ENCODE peak calls at places on chromosomes 2 and 18, in six cellular contexts. One of them, this sample, is unnamed.

GRCh38 chr2:151650456-151650855 is 83.8 kb downstream of the NEB start:
- DNase-seq in A549: no peak
- DNase-seq in NCI-H460: no peak
- DNase-seq in NCI-H2029 treated with DMSO at 0.1 percent for 48 hours: no peak
- DNase-seq in GM13976: no peak
- DNase-seq in GM23248: no peak
- DNase-seq in this sample: no peak

GRCh38 chr2:135688002-135688401 is 53.7 kb upstream of the UBXN4 start:
- DNase-seq in A549: no peak
- DNase-seq in NCI-H460: no peak
- DNase-seq in NCI-H2029 treated with DMSO at 0.1 percent for 48 hours: no peak
- DNase-seq in GM13976: no peak
- DNase-seq in GM23248: no peak
- DNase-seq in this sample: no peak

GRCh38 chr2:149271575-149271974 is 58.8 kb upstream of the LYPD6 start:
- DNase-seq in A549: no peak
- DNase-seq in NCI-H460: no peak
- DNase-seq in NCI-H2029 treated with DMSO at 0.1 percent for 48 hours: no peak
- DNase-seq in GM13976: peak
- DNase-seq in GM23248: no peak
- DNase-seq in this sample: no peak

GRCh38 chr2:31270871-31271270 is 36.9 kb downstream of the EHD3 start:
- DNase-seq in A549: no peak
- DNase-seq in NCI-H460: no peak
- DNase-seq in NCI-H2029 treated with DMSO at 0.1 percent for 48 hours: no peak
- DNase-seq in GM13976: no peak
- DNase-seq in GM23248: no peak
- DNase-seq in this sample: no peak

GRCh38 chr2:1509271-1509995 is 96.2 kb downstream of the TPO start:
- DNase-seq in A549: no peak
- DNase-seq in NCI-H460: no peak
- DNase-seq in NCI-H2029 treated with DMSO at 0.1 percent for 48 hours: no peak
- DNase-seq in GM13976: no peak
- DNase-seq in GM23248: no peak
- DNase-seq in this sample: no peak

GRCh38 chr2:205758051-205758450 is 75.8 kb downstream of the NRP2 start:
- DNase-seq in A549: no peak
- DNase-seq in NCI-H460: no peak
- DNase-seq in NCI-H2029 treated with DMSO at 0.1 percent for 48 hours: no peak
- DNase-seq in GM13976: no peak
- DNase-seq in GM23248: peak
- DNase-seq in this sample: no peak

GRCh38 chr2:30448308-30448707 is 1.3 kb downstream of the LCLAT1 start:
- DNase-seq in A549: no peak
- DNase-seq in NCI-H460: no peak
- DNase-seq in NCI-H2029 treated with DMSO at 0.1 percent for 48 hours: no peak
- DNase-seq in GM13976: no peak
- DNase-seq in GM23248: peak
- DNase-seq in this sample: no peak

GRCh38 chr2:239824051-239824694 is 201.0 kb downstream of the NDUFA10 start:
- DNase-seq in A549: peak
- DNase-seq in NCI-H460: peak
- DNase-seq in NCI-H2029 treated with DMSO at 0.1 percent for 48 hours: peak
- DNase-seq in GM13976: no peak
- DNase-seq in GM23248: peak
- DNase-seq in this sample: no peak

GRCh38 chr2:20419752-20420151 is 27.1 kb upstream of the RHOB start:
- DNase-seq in A549: no peak
- DNase-seq in NCI-H460: no peak
- DNase-seq in NCI-H2029 treated with DMSO at 0.1 percent for 48 hours: no peak
- DNase-seq in GM13976: no peak
- DNase-seq in GM23248: no peak
- DNase-seq in this sample: no peak

GRCh38 chr2:226791487-226792081 is 8.0 kb downstream of the IRS1 start:
- DNase-seq in A549: peak
- DNase-seq in NCI-H460: peak
- DNase-seq in NCI-H2029 treated with DMSO at 0.1 percent for 48 hours: peak
- DNase-seq in GM13976: peak
- DNase-seq in GM23248: peak
- DNase-seq in this sample: peak

GRCh38 chr2:42327125-42327524 is 33.9 kb downstream of the COX7A2L start:
- DNase-seq in A549: no peak
- DNase-seq in NCI-H460: no peak
- DNase-seq in NCI-H2029 treated with DMSO at 0.1 percent for 48 hours: peak
- DNase-seq in GM13976: no peak
- DNase-seq in GM23248: no peak
- DNase-seq in this sample: no peak

GRCh38 chr2:42147641-42148274 is 21.4 kb upstream of the EML4 start:
- DNase-seq in A549: no peak
- DNase-seq in NCI-H460: no peak
- DNase-seq in NCI-H2029 treated with DMSO at 0.1 percent for 48 hours: no peak
- DNase-seq in GM13976: no peak
- DNase-seq in GM23248: peak
- DNase-seq in this sample: peak

GRCh38 chr2:82781516-82781915 is 1677.6 kb downstream of the SUCLG1 start:
- DNase-seq in A549: no peak
- DNase-seq in NCI-H460: no peak
- DNase-seq in NCI-H2029 treated with DMSO at 0.1 percent for 48 hours: no peak
- DNase-seq in GM13976: no peak
- DNase-seq in GM23248: no peak
- DNase-seq in this sample: no peak

GRCh38 chr2:238021327-238021726 is 39.5 kb upstream of the SCLY start:
- DNase-seq in A549: no peak
- DNase-seq in NCI-H460: no peak
- DNase-seq in NCI-H2029 treated with DMSO at 0.1 percent for 48 hours: no peak
- DNase-seq in GM13976: no peak
- DNase-seq in GM23248: no peak
- DNase-seq in this sample: no peak

GRCh38 chr2:101038455-101039255 is 36.6 kb downstream of the RPL31 start:
- DNase-seq in A549: no peak
- DNase-seq in NCI-H460: peak
- DNase-seq in NCI-H2029 treated with DMSO at 0.1 percent for 48 hours: no peak
- DNase-seq in GM13976: no peak
- DNase-seq in GM23248: peak
- DNase-seq in this sample: no peak

GRCh38 chr2:207725815-207726578 is 14.6 kb downstream of the CCNYL1 start:
- DNase-seq in A549: no peak
- DNase-seq in NCI-H460: no peak
- DNase-seq in NCI-H2029 treated with DMSO at 0.1 percent for 48 hours: peak
- DNase-seq in GM13976: no peak
- DNase-seq in GM23248: no peak
- DNase-seq in this sample: no peak

GRCh38 chr2:118103963-118104942 is 16.0 kb downstream of the INSIG2 start:
- DNase-seq in A549: no peak
- DNase-seq in NCI-H460: no peak
- DNase-seq in NCI-H2029 treated with DMSO at 0.1 percent for 48 hours: no peak
- DNase-seq in GM13976: peak
- DNase-seq in GM23248: no peak
- DNase-seq in this sample: no peak

GRCh38 chr18:22817844-22818243 is 115.3 kb upstream of the RBBP8 start:
- DNase-seq in A549: no peak
- DNase-seq in NCI-H460: no peak
- DNase-seq in NCI-H2029 treated with DMSO at 0.1 percent for 48 hours: no peak
- DNase-seq in GM13976: no peak
- DNase-seq in GM23248: no peak
- DNase-seq in this sample: no peak

GRCh38 chr2:113211226-113212105 is 37.7 kb downstream of the PSD4 start:
- DNase-seq in A549: peak
- DNase-seq in NCI-H460: no peak
- DNase-seq in NCI-H2029 treated with DMSO at 0.1 percent for 48 hours: no peak
- DNase-seq in GM13976: no peak
- DNase-seq in GM23248: peak
- DNase-seq in this sample: peak

GRCh38 chr2:29260151-29260772 is 145.0 kb downstream of the CLIP4 start:
- DNase-seq in A549: no peak
- DNase-seq in NCI-H460: no peak
- DNase-seq in NCI-H2029 treated with DMSO at 0.1 percent for 48 hours: no peak
- DNase-seq in GM13976: no peak
- DNase-seq in GM23248: peak
- DNase-seq in this sample: no peak

GRCh38 chr2:96800061-96800761 is 15.9 kb upstream of the CNNM3 start:
- DNase-seq in A549: no peak
- DNase-seq in NCI-H460: no peak
- DNase-seq in NCI-H2029 treated with DMSO at 0.1 percent for 48 hours: no peak
- DNase-seq in GM13976: no peak
- DNase-seq in GM23248: no peak
- DNase-seq in this sample: no peak